ENCODE peak calls at places on chromosomes 4 and X, in seven cellular contexts. Z, O, Y, M, Q, V and S are unnamed samples. For H3K4me1, the result is how much of the 10 kb centered on the place peaks cover.

GRCh38 chrX:129798456-129798855 is 18.7 kb downstream of the SASH3 start:
- DNase-seq in Z (no peak), Y (no peak), V (no peak), O (no peak), Q (no peak), M (no peak), S (no peak)

GRCh38 chrX:136646602-136647239 is 1.2 kb upstream of the CD40LG start:
- DNase-seq in V (no peak), Z (no peak), Q (peak), Y (no peak), O (no peak), M (no peak), S (no peak)

GRCh38 chr4:57051524-57051923 is 58.7 kb downstream of the IGFBP7 start:
- DNase-seq in Y (no peak), Q (no peak), M (no peak), V (no peak), O (no peak), Z (no peak), S (no peak)

GRCh38 chr4:90120037-90120436 is 7.2 kb upstream of the CCSER1 start:
- DNase-seq in V (no peak), Q (no peak), M (no peak), O (no peak), Y (no peak), Z (no peak), S (no peak)

GRCh38 chr4:17398805-17399204 is 113.1 kb downstream of the QDPR start:
- DNase-seq in Q (no peak), V (no peak), O (no peak), Z (no peak), Y (no peak), M (no peak), S (no peak)

GRCh38 chr4:156547891-156548290 is 423.7 kb downstream of the PDGFC start:
- DNase-seq in Q (no peak), O (no peak), M (no peak), V (no peak), Z (no peak), Y (no peak), S (no peak)

GRCh38 chr4:130028552-130028951 is 932.6 kb downstream of the C4orf33 start:
- DNase-seq in Y (peak), O (no peak), M (no peak), V (no peak), Q (no peak), Z (no peak), S (no peak)

GRCh38 chr4:144699565-144699964 is 53.6 kb downstream of the HHIP start:
- DNase-seq in Y (no peak), O (no peak), M (no peak), Z (no peak), V (no peak), Q (no peak), S (no peak)

GRCh38 chr4:166293551-166293950 is 420.5 kb downstream of the TLL1 start:
- DNase-seq in M (no peak), Y (no peak), Q (no peak), O (no peak), V (no peak), Z (no peak), S (no peak)

GRCh38 chr4:185845966-185846365 is 34.0 kb upstream of the SORBS2 start:
- DNase-seq in M (no peak), Y (no peak), V (no peak), Q (no peak), Z (no peak), O (no peak), S (no peak)

GRCh38 chr4:146059153-146059552 is 116.4 kb upstream of the LSM6 start:
- DNase-seq in Q (no peak), Y (no peak), Z (no peak), V (no peak), O (no peak), M (no peak), S (no peak)

GRCh38 chr4:61320154-61320553 is 120.0 kb downstream of the ADGRL3 start:
- DNase-seq in Y (no peak), Z (no peak), Q (no peak), M (no peak), V (no peak), O (no peak), S (no peak)

GRCh38 chr4:10672379-10672778 is 12.2 kb downstream of the CLNK start:
- DNase-seq in M (no peak), Q (no peak), Y (no peak), Z (no peak), V (no peak), O (no peak), S (no peak)

GRCh38 chrX:45845142-45845541 is 644.5 kb upstream of the DIPK2B start:
- DNase-seq in V (no peak), Z (no peak), Y (no peak), Q (no peak), O (no peak), M (no peak), S (no peak)

GRCh38 chr4:106766519-106766918 is 269.6 kb downstream of the DKK2 start:
- DNase-seq in M (no peak), O (no peak), Y (no peak), Q (no peak), V (no peak), Z (no peak), S (no peak)

GRCh38 chrX:3738489-3738888 is 25.0 kb upstream of the PRKX start:
- DNase-seq in Y (no peak), Z (no peak), Q (no peak), V (no peak), M (no peak), O (no peak), S (no peak)

GRCh38 chr4:128636906-128637305 is 172.6 kb upstream of the JADE1 start:
- DNase-seq in O (no peak), Z (no peak), Y (no peak), M (no peak), V (no peak), Q (no peak), S (no peak)

GRCh38 chrX:55144697-55145096 is 55.9 kb downstream of the PAGE2 start:
- DNase-seq in Q (no peak), O (no peak), Z (no peak), Y (no peak), V (no peak), M (no peak), S (no peak)

GRCh38 chrX:54821310-54821709 is 13.8 kb downstream of the MAGED2 start:
- DNase-seq in Q (no peak), O (no peak), Z (no peak), Y (no peak), M (no peak), V (no peak), S (no peak)

GRCh38 chr4:133982533-133983224 is 218.9 kb downstream of the PABPC4L start:
- DNase-seq in Y (no peak), Q (no peak), V (no peak), M (no peak), Z (no peak), O (no peak), S (no peak)

GRCh38 chr4:118033148-118034060 is 882 bp upstream of the NDST3 start:
- DNase-seq in M (no peak), V (peak), Y (no peak), Q (no peak), O (no peak), Z (no peak), S (no peak)

GRCh38 chr4:105348719-105349118 is 125.1 kb downstream of the PPA2 start:
- DNase-seq in Z (no peak), M (no peak), Y (no peak), Q (no peak), O (no peak), V (no peak), S (no peak)

GRCh38 chrX:49053223-49054072 is 5.4 kb upstream of the CCDC120 start:
- DNase-seq in Q (peak), V (peak), Z (no peak), O (peak), Y (peak), M (no peak), S (no peak)

GRCh38 chr4:132642196-132642817 is 506.8 kb upstream of the PCDH10 start:
- DNase-seq in O (no peak), Z (no peak), M (no peak), Q (no peak), V (no peak), Y (peak), S (no peak)

GRCh38 chr4:21949073-21949457 is 493 bp upstream of the KCNIP4 start:
- DNase-seq in O (peak), M (no peak), V (peak), Q (no peak), Z (no peak), Y (no peak), S (no peak)

GRCh38 chrX:38970074-38970473 is 168.8 kb downstream of the MID1IP1 start:
- DNase-seq in Y (no peak), M (no peak), Q (no peak), O (no peak), Z (no peak), V (no peak), S (no peak)

GRCh38 chr4:185859106-185859505 is 47.1 kb upstream of the SORBS2 start:
- DNase-seq in Q (no peak), V (no peak), M (no peak), O (no peak), Z (no peak), Y (no peak), S (no peak)

GRCh38 chr4:20126906-20127305 is 124.8 kb upstream of the SLIT2 start:
- DNase-seq in Y (no peak), V (no peak), O (no peak), Z (no peak), M (no peak), Q (no peak), S (no peak)

GRCh38 chr4:115234405-115235093 is 121.1 kb upstream of the NDST4 start:
- DNase-seq in Q (no peak), O (no peak), Z (no peak), V (no peak), M (no peak), Y (peak), S (no peak)

GRCh38 chr4:6414578-6414977 is 57.8 kb downstream of the PPP2R2C start:
- DNase-seq in Z (no peak), O (no peak), V (peak), Q (no peak), M (no peak), Y (no peak), S (no peak)

GRCh38 chrX:66007851-66008250 is 32.0 kb downstream of the VSIG4 start:
- DNase-seq in Z (no peak), O (no peak), Y (no peak), M (no peak), Q (no peak), V (no peak), S (no peak)
- H3K4me1 ChIP-seq in Z (under half), O (under half), Y (under half), M (under half), Q (under half), V (under half), S (under half)

GRCh38 chr4:1727117-1728031 is 6.1 kb downstream of the TACC3 start:
- DNase-seq in V (peak), O (peak), M (no peak), Y (no peak), Z (no peak), Q (no peak), S (peak)
- H3K4me1 ChIP-seq in V (under half), O (under half), M (under half), Y (under half), Z (under half), Q (under half), S (under half)

DNA sequence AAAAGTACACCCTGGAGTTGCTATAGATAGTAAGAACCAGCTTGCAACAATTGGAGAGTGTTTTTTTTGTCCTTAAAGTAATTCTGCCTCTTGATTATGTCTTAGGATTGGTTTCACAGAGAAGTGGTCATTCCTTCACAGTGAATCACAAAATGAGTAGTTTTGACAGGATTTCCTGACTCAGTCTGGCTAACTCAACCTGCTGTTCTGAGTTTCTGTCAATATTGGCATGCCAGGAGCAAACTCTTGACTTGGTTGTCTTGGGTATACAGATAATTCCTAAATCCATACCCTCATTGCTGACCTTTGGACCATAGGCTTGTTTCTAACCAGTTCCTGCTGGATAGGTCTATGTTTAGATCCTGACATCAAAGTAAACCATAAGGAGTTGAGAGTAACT is 9.4 kb downstream of the FHIP1A start:
- DNase-seq in Q (no peak), M (no peak), Y (no peak), O (no peak), Z (no peak), V (no peak), S (no peak)
- H3K4me1 ChIP-seq in Q (under half), M (under half), Y (under half), O (under half), Z (under half), V (under half), S (under half)

DNA sequence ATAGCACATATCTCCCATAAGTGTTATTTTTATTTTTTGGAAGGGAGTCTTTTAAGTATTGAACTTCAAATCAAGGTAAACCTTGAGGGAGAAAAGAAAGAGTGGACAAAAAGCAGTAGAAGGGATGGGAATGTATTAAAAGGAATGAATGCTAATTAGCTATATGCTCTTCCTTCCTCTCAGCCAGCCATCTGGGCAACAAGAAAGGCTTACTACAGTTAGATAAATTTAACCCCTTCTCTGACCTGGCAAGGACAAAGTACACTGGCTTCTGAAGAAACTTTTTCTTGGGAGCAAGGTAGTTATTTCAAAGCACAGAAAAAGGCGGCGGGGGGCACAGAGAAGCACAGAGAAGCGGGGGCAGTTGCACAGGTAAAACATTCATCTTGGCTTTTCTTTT is 54.6 kb downstream of the GAB1 start:
- DNase-seq in M (no peak), Z (no peak), Y (no peak), V (no peak), Q (no peak), O (no peak), S (no peak)
- H3K4me1 ChIP-seq in M (under half), Z (half or more), Y (under half), V (under half), Q (under half), O (under half), S (under half)

DNA sequence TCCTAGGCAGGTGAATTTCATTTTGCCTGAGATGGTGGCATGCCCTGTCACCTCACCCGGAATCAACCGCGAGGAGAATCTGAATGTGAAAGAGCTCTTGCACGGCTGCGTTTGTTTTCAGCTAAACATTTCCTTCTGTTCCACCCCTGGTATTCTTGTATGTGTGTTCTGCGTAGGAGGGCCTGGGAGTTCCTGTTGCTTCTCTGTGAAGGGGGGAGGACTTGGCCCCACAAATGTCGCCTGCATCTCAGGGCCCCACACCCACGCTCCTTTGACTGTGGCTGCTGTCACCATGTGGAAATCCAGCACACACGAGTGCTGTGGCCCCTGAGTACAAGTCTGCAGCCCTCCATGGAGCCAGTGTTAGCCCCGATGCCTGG is 45.8 kb upstream of the CLCN4 start:
- DNase-seq in Q (peak), V (no peak), O (no peak), M (no peak), Y (peak), Z (no peak), S (no peak)
- H3K4me1 ChIP-seq in Q (half or more), V (under half), O (under half), M (under half), Y (half or more), Z (under half), S (under half)

GRCh38 chrX:66008403-66008970 is 31.4 kb downstream of the VSIG4 start:
- DNase-seq in M (no peak), V (no peak), Y (no peak), Q (no peak), O (no peak), Z (no peak), S (no peak)
- H3K4me1 ChIP-seq in M (under half), V (under half), Y (under half), Q (under half), O (under half), Z (under half), S (under half)

GRCh38 chr4:1746919-1747602 is 25.7 kb downstream of the TACC3 start:
- DNase-seq in O (no peak), Z (no peak), V (no peak), Q (no peak), Y (no peak), M (no peak), S (no peak)
- H3K4me1 ChIP-seq in O (under half), Z (under half), V (under half), Q (under half), Y (under half), M (under half), S (under half)

DNA sequence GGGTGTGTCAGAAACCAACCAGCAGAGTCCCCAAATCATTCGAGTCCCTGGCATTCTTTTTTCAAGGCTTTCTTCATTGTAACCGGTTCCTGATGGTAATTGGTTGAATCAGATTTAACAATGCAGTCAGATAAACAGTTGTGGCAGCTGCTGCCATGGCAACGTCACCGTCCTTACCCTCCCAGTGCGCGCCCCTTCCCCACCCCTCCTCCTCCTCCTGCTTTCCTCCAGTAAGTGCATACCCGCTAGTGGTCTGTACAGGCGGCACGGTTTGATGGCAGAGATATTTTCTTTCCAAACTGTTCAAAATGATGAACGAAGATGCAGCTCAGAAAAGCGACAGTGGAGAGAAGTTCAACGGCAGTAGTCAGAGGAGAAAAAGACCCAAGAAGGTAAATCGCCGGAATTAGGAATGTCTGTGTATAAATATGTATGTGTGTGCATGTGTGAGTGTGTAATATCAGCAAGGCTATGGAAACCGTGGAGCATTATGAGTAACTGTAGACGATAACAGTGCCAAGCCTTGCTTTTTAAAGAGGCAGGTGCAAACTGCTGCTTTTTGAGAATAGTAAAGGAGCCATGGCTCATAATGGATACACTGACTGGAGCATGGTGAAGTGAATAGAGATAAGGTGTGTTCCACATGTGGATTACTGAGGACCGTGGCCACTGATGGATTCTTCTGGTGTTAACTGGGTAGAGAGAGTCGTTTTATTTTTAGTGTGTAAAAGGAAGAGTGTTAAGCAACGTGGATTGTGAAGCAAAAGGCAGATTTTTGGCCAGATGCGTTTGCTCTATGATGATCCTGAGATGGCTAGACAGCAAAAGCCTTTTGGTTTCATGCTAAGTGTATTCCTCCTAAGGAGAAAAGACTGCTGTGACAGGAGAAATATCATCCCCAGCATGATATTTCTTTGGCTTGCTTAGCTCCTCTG is at the start of gene ANK2:
- DNase-seq in M (no peak), V (peak), Y (no peak), O (no peak), Q (no peak), Z (no peak), S (no peak)
- H3K4me1 ChIP-seq in M (under half), V (under half), Y (under half), O (under half), Q (under half), Z (under half), S (under half)

GRCh38 chr4:139663561-139664138 is 2.0 kb upstream of the MGST2 start:
- DNase-seq in O (no peak), Y (no peak), V (no peak), Q (no peak), Z (no peak), M (no peak), S (no peak)
- H3K4me1 ChIP-seq in O (under half), Y (under half), V (under half), Q (under half), Z (under half), M (under half), S (under half)

GRCh38 chr4:139972305-139972704 is 181.7 kb downstream of the MAML3 start:
- DNase-seq in Y (no peak), Q (no peak), Z (no peak), M (no peak), V (no peak), O (no peak), S (no peak)
- H3K4me1 ChIP-seq in Y (under half), Q (under half), Z (under half), M (under half), V (under half), O (under half), S (under half)